ENCODE peak calls at places on chromosomes 5 and 9, in ten cellular contexts. L, Y, U, C, Q, P, K, V, B and G are unnamed samples.

GRCh38 chr5:111225926-111226325 is 1.7 kb downstream of the CAMK4 start:
- DNase-seq in L (no peak), Y (no peak), U (no peak), C (no peak), Q (no peak), P (no peak), K (no peak), V (no peak), B (no peak), G (no peak)

GRCh38 chr5:1470762-1471211 is 25.5 kb upstream of the SLC6A3 start:
- DNase-seq in L (no peak), Y (no peak), U (peak), C (no peak), Q (no peak), P (no peak), K (no peak), V (no peak), B (no peak), G (no peak)

GRCh38 chr9:137545123-137545522 is 5.1 kb downstream of the PNPLA7 start:
- DNase-seq in L (no peak), Y (no peak), U (no peak), C (no peak), Q (no peak), P (no peak), K (no peak), V (no peak), B (peak), G (no peak)

GRCh38 chr9:124348363-124348762 is 66.9 kb downstream of the PSMB7 start:
- DNase-seq in L (no peak), Y (no peak), U (no peak), C (no peak), Q (no peak), P (no peak), K (no peak), V (no peak), B (no peak), G (no peak)

GRCh38 chr5:83983852-83984251 is 263.2 kb upstream of the HAPLN1 start:
- DNase-seq in L (no peak), Y (no peak), U (no peak), C (no peak), Q (no peak), P (no peak), K (no peak), V (no peak), B (no peak), G (no peak)

GRCh38 chr5:55220433-55221185 is 6.5 kb downstream of the MCIDAS start:
- DNase-seq in L (peak), Y (no peak), U (no peak), C (peak), Q (no peak), P (peak), K (no peak), V (no peak), B (no peak), G (no peak)

GRCh38 chr9:126947529-126947928 is 32.9 kb downstream of the RALGPS1 start:
- DNase-seq in L (no peak), Y (no peak), U (no peak), C (no peak), Q (no peak), P (no peak), K (no peak), V (no peak), B (no peak), G (no peak)

GRCh38 chr5:147037517-147038205 is 159.1 kb upstream of the PPP2R2B start:
- DNase-seq in L (peak), Y (peak), U (no peak), C (peak), Q (no peak), P (no peak), K (no peak), V (no peak), B (peak), G (no peak)

GRCh38 chr5:33513786-33514185 is 73.0 kb downstream of the TARS1 start:
- DNase-seq in L (peak), Y (no peak), U (no peak), C (no peak), Q (no peak), P (no peak), K (no peak), V (no peak), B (no peak), G (no peak)

GRCh38 chr9:109652971-109653370 is 127.0 kb upstream of the PALM2AKAP2 start:
- DNase-seq in L (peak), Y (no peak), U (no peak), C (peak), Q (no peak), P (no peak), K (no peak), V (peak), B (no peak), G (no peak)

GRCh38 chr5:110351451-110351850 is 375.0 kb downstream of the TMEM232 start:
- DNase-seq in L (peak), Y (no peak), U (no peak), C (no peak), Q (no peak), P (no peak), K (no peak), V (no peak), B (no peak), G (no peak)

GRCh38 chr5:1016476-1016875 is 7.9 kb downstream of the NKD2 start:
- DNase-seq in L (no peak), Y (no peak), U (no peak), C (no peak), Q (no peak), P (no peak), K (no peak), V (no peak), B (no peak), G (no peak)

GRCh38 chr5:18305288-18305899 is 671.1 kb downstream of the TAF11L14 start:
- DNase-seq in L (peak), Y (peak), U (no peak), C (peak), Q (no peak), P (peak), K (no peak), V (no peak), B (no peak), G (no peak)

GRCh38 chr9:69898714-69899209 is 78.1 kb downstream of the CFAP95 start:
- DNase-seq in L (peak), Y (peak), U (no peak), C (peak), Q (no peak), P (no peak), K (no peak), V (no peak), B (peak), G (no peak)

GRCh38 chr5:60335913-60336312 is 364.1 kb downstream of the DEPDC1B start:
- DNase-seq in L (no peak), Y (no peak), U (no peak), C (no peak), Q (no peak), P (no peak), K (no peak), V (no peak), B (no peak), G (no peak)

GRCh38 chr9:134541373-134541747 is 100.2 kb upstream of the COL5A1 start:
- DNase-seq in L (no peak), Y (no peak), U (no peak), C (no peak), Q (no peak), P (no peak), K (no peak), V (no peak), B (no peak), G (no peak)

GRCh38 chr9:131303702-131304101 is 14.2 kb downstream of the PLPP7 start:
- DNase-seq in L (no peak), Y (no peak), U (no peak), C (no peak), Q (no peak), P (no peak), K (no peak), V (no peak), B (no peak), G (no peak)

GRCh38 chr5:107805819-107806218 is 135.1 kb upstream of the EFNA5 start:
- DNase-seq in L (no peak), Y (no peak), U (no peak), C (no peak), Q (no peak), P (no peak), K (no peak), V (no peak), B (no peak), G (no peak)

GRCh38 chr9:109132473-109133095 is 12.8 kb upstream of the TMEM245 start:
- DNase-seq in L (no peak), Y (no peak), U (no peak), C (peak), Q (no peak), P (no peak), K (no peak), V (no peak), B (no peak), G (no peak)